ENCODE peak calls at places on chromosomes 16 and 17, in seven cellular contexts. M, P, S, Z, Q, G and I are unnamed samples.

GRCh38 chr17:43574896-43575525 is 28.9 kb upstream of the ETV4 start:
- DNase-seq in M (no peak), P (no peak), S (no peak), Z (no peak), Q (no peak), G (no peak), I (peak)

GRCh38 chr17:39812466-39812865 is 51.6 kb downstream of the IKZF3 start:
- DNase-seq in M (no peak), P (no peak), S (no peak), Z (no peak), Q (no peak), G (no peak), I (no peak)

GRCh38 chr17:49024523-49024922 is 27.3 kb downstream of the IGF2BP1 start:
- DNase-seq in M (no peak), P (no peak), S (no peak), Z (no peak), Q (no peak), G (no peak), I (no peak)

GRCh38 chr17:4334332-4334731 is 32.1 kb downstream of the UBE2G1 start:
- DNase-seq in M (no peak), P (no peak), S (no peak), Z (no peak), Q (no peak), G (no peak), I (no peak)

GRCh38 chr16:48810803-48811453 is 200.9 kb upstream of the N4BP1 start:
- DNase-seq in M (no peak), P (no peak), S (no peak), Z (no peak), Q (no peak), G (no peak), I (no peak)

GRCh38 chr16:78443780-78444422 is 344.4 kb downstream of the WWOX start:
- DNase-seq in M (peak), P (no peak), S (no peak), Z (peak), Q (no peak), G (no peak), I (no peak)

GRCh38 chr17:79339311-79339710 is 264.7 kb downstream of the ENGASE start:
- DNase-seq in M (no peak), P (no peak), S (no peak), Z (no peak), Q (no peak), G (peak), I (no peak)

GRCh38 chr17:77354721-77355455 is 214.1 kb downstream of the SEC14L1 start:
- DNase-seq in M (peak), P (peak), S (no peak), Z (peak), Q (peak), G (peak), I (peak)

GRCh38 chr16:69482410-69482951 is 58.1 kb downstream of the CYB5B start:
- DNase-seq in M (peak), P (no peak), S (no peak), Z (peak), Q (no peak), G (peak), I (no peak)

GRCh38 chr17:13593021-13593751 is 8.5 kb downstream of the HS3ST3A1 start:
- DNase-seq in M (no peak), P (no peak), S (no peak), Z (peak), Q (no peak), G (no peak), I (no peak)

GRCh38 chr17:30961213-30962188 is 9.3 kb upstream of the RNF135 start:
- DNase-seq in M (no peak), P (no peak), S (no peak), Z (peak), Q (no peak), G (no peak), I (no peak)

GRCh38 chr16:55700961-55701360 is 45.2 kb downstream of the SLC6A2 start:
- DNase-seq in M (no peak), P (no peak), S (no peak), Z (no peak), Q (no peak), G (no peak), I (no peak)

GRCh38 chr17:29569245-29569950 is 897 bp downstream of the TP53I13 start:
- DNase-seq in M (peak), P (no peak), S (no peak), Z (no peak), Q (no peak), G (no peak), I (peak)

GRCh38 chr17:77145635-77146632 is 5.2 kb downstream of the SEC14L1 start:
- DNase-seq in M (peak), P (no peak), S (no peak), Z (peak), Q (peak), G (peak), I (no peak)

GRCh38 chr17:48123111-48123510 is 15.5 kb downstream of the SNX11 start:
- DNase-seq in M (no peak), P (no peak), S (no peak), Z (no peak), Q (no peak), G (no peak), I (no peak)

GRCh38 chr17:9768381-9768934 is 22.9 kb downstream of the DHRS7C start:
- DNase-seq in M (no peak), P (peak), S (no peak), Z (peak), Q (peak), G (no peak), I (no peak)

GRCh38 chr16:17386229-17386628 is 84.5 kb downstream of the XYLT1 start:
- DNase-seq in M (no peak), P (no peak), S (no peak), Z (no peak), Q (no peak), G (no peak), I (peak)

GRCh38 chr16:23575834-23576233 is 18.3 kb downstream of the UBFD1 start:
- DNase-seq in M (no peak), P (no peak), S (no peak), Z (no peak), Q (no peak), G (no peak), I (no peak)

DNA sequence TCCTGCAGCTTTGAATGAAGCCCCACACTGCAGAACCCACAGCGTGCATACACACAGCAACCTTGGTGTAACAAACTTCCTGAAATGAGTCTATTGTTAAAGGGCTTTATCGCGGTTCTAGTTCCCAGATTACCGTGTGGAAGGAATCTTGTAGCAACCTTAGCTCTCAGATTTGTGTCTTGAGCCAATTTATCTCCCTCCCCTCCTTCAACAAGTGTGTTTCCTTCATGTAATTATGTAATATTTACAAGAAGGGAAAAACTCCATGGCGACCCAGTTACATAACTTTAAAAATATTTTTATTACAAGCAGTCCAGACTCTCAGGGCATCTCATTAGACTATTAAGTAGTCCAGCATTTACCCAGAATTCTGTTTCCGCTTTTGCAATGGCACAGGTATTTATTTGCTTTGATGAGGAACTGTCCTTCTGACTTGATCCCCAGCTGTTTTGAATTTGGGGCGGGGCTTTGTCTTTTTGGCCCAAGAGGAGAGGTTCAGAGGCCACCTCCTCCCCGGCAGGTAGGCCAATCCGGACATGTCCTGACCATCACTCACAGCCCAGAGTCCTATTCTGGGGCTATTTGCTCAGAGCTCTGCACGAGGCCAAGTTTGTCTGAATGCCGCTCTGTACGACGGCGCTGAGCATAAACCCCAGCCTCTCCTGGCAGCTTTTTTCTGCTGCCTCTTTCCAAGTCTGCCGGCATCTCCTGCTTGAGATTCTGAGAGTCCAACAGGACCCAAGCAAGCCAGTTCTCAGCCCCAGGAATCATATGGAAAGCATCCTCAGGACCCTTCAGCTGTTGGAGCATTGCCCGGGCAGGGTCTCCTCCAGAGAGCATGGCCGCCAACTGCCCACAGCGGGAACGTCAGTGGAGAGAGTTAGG is 35.6 kb downstream of the CLEC16A start:
- DNase-seq in M (peak), P (no peak), S (no peak), Z (peak), Q (peak), G (no peak), I (no peak)
- H3K4me3 ChIP-seq in M (no peak), P (no peak), S (no peak), Z (no peak), Q (no peak), G (no peak), I (no peak)

DNA sequence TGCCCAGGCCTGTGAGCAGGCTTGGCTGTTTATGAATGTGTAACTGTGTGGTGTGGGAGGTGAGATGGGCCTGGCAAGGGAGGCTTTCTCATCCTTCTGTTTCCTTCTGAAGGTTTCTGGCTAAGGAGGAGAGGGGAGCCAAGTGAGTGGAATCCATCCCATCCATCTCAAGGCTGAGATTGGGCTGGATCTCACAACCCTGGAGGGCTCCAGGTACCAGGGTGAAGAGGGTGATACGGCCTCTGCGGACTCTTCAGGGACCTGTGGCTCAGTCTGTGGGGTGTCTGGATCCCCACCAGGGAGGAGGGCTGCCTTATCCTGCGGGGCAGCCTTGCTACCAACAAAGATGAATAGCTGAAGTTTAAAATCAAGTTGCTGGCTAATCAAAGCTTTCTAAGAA is 7.0 kb downstream of the ZNF629 start:
- DNase-seq in M (no peak), P (no peak), S (no peak), Z (no peak), Q (no peak), G (peak), I (no peak)
- H3K27ac ChIP-seq in M (no peak), P (no peak), S (no peak), Z (no peak), Q (no peak), G (no peak), I (no peak)

DNA sequence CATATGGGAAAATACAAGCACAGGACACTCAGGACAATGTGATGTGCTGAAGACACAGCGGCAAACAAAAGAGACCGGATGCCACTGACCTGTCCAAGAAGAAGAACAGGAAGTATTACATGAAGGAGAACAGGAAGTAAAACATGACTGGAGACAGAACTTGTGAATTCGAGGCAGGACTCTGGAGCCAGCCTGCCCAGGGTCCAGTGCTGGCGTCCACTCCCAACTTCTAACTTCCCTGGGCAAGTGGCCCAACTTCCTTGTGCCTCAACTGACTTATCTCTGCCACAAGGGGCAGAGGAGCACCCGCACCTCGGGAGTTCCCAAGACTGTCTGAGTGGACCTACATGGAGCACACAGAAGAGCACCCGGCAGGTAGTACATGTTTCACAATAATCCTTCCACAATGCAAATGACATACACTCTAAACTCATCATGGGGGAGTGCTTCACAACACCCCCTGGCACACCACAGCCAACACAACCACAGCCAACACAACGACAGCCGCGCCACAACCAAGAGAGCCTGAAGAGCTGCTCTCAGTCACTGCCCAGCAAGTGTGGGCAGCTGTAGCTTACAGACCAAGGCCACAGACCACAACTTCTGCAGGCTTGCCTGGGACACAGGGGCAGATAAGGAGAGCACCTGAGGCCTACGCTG is 36.6 kb downstream of the ANKRD11 start:
- DNase-seq in M (peak), P (peak), S (no peak), Z (peak), Q (no peak), G (no peak), I (no peak)
- H3K4me3 ChIP-seq in M (no peak), P (no peak), S (no peak), Z (no peak), Q (no peak), G (no peak), I (no peak)

GRCh38 chr17:46771601-46772012 is 46.9 kb downstream of the WNT3 start:
- DNase-seq in M (peak), P (no peak), S (no peak), Z (peak), Q (peak), G (no peak), I (peak)

GRCh38 chr17:46770439-46770817 is 48.1 kb downstream of the WNT3 start:
- DNase-seq in M (no peak), P (no peak), S (no peak), Z (no peak), Q (no peak), G (no peak), I (no peak)

GRCh38 chr17:46768540-46768870 is 50.0 kb downstream of the WNT3 start:
- DNase-seq in M (no peak), P (no peak), S (no peak), Z (no peak), Q (no peak), G (no peak), I (no peak)

GRCh38 chr17:46770818-46771600 is 47.5 kb downstream of the WNT3 start:
- DNase-seq in M (peak), P (peak), S (no peak), Z (peak), Q (peak), G (no peak), I (peak)

GRCh38 chr17:46769531-46770438 is 48.7 kb downstream of the WNT3 start:
- DNase-seq in M (peak), P (no peak), S (no peak), Z (no peak), Q (no peak), G (no peak), I (no peak)
- H3K27ac ChIP-seq in M (no peak), P (peak), S (no peak), Z (no peak), Q (no peak), G (no peak), I (peak)

GRCh38 chr16:70579648-70580630 is 56.3 kb downstream of the SF3B3 start:
- DNase-seq in M (peak), P (no peak), S (no peak), Z (no peak), Q (no peak), G (peak), I (no peak)
- H3K4me3 ChIP-seq in M (no peak), P (no peak), S (peak), Z (no peak), Q (no peak), G (peak), I (no peak)

GRCh38 chr16:64736887-64737286 is 385.0 kb downstream of the CDH11 start:
- DNase-seq in M (no peak), P (no peak), S (no peak), Z (no peak), Q (no peak), G (no peak), I (no peak)
- H3K27ac ChIP-seq in M (no peak), P (no peak), S (no peak), Z (no peak), Q (no peak), G (no peak), I (no peak)